ENCODE peak calls at places on chromosomes 11 and 22, in five cellular contexts. One of them, this sample, is unnamed.

GRCh38 chr11:126329644-126330200 is 25.8 kb upstream of the ST3GAL4 start:
- DNase-seq in prostate gland: no peak
- DNase-seq in effector memory CD4-positive, alpha-beta T cell: no peak
- DNase-seq in activated naive CD8-positive, alpha-beta T cell treated with anti-CD3 and anti-CD28 coated beads, Interleukin-2, amount 10 ng/mL, durations not matched to agents 7 days and 5 days: no peak
- DNase-seq in nephron progenitor cell: no peak
- DNase-seq in this sample: no peak

GRCh38 chr22:40257979-40258378 is 80.3 kb downstream of the TNRC6B start:
- DNase-seq in activated naive CD8-positive, alpha-beta T cell treated with anti-CD3 and anti-CD28 coated beads, Interleukin-2, amount 10 ng/mL, durations not matched to agents 7 days and 5 days: no peak
- DNase-seq in nephron progenitor cell: no peak
- DNase-seq in prostate gland: no peak
- DNase-seq in effector memory CD4-positive, alpha-beta T cell: no peak
- DNase-seq in this sample: no peak

GRCh38 chr22:17969732-17970131 is 54.6 kb downstream of the MICAL3 start:
- DNase-seq in nephron progenitor cell: no peak
- DNase-seq in activated naive CD8-positive, alpha-beta T cell treated with anti-CD3 and anti-CD28 coated beads, Interleukin-2, amount 10 ng/mL, durations not matched to agents 7 days and 5 days: no peak
- DNase-seq in prostate gland: no peak
- DNase-seq in effector memory CD4-positive, alpha-beta T cell: no peak
- DNase-seq in this sample: no peak

GRCh38 chr11:94602430-94603372 is 35.5 kb downstream of the PIWIL4 start:
- DNase-seq in nephron progenitor cell: no peak
- DNase-seq in activated naive CD8-positive, alpha-beta T cell treated with anti-CD3 and anti-CD28 coated beads, Interleukin-2, amount 10 ng/mL, durations not matched to agents 7 days and 5 days: no peak
- DNase-seq in prostate gland: peak; percentile 55
- DNase-seq in effector memory CD4-positive, alpha-beta T cell: no peak
- DNase-seq in this sample: no peak

GRCh38 chr11:125258626-125259025 is 94.1 kb downstream of the PKNOX2 start:
- DNase-seq in activated naive CD8-positive, alpha-beta T cell treated with anti-CD3 and anti-CD28 coated beads, Interleukin-2, amount 10 ng/mL, durations not matched to agents 7 days and 5 days: no peak
- DNase-seq in effector memory CD4-positive, alpha-beta T cell: no peak
- DNase-seq in nephron progenitor cell: no peak
- DNase-seq in prostate gland: no peak
- DNase-seq in this sample: no peak

GRCh38 chr11:118142809-118143208 is 9.8 kb downstream of the SCN4B start:
- DNase-seq in effector memory CD4-positive, alpha-beta T cell: no peak
- DNase-seq in nephron progenitor cell: no peak
- DNase-seq in prostate gland: no peak
- DNase-seq in activated naive CD8-positive, alpha-beta T cell treated with anti-CD3 and anti-CD28 coated beads, Interleukin-2, amount 10 ng/mL, durations not matched to agents 7 days and 5 days: no peak
- DNase-seq in this sample: no peak

GRCh38 chr11:64556044-64556720 is 34.8 kb upstream of the SLC22A12 start:
- DNase-seq in prostate gland: no peak
- DNase-seq in activated naive CD8-positive, alpha-beta T cell treated with anti-CD3 and anti-CD28 coated beads, Interleukin-2, amount 10 ng/mL, durations not matched to agents 7 days and 5 days: no peak
- DNase-seq in nephron progenitor cell: no peak
- DNase-seq in effector memory CD4-positive, alpha-beta T cell: no peak
- DNase-seq in this sample: no peak

GRCh38 chr11:2209370-2209801 is 37.8 kb upstream of the TH start:
- DNase-seq in nephron progenitor cell: no peak
- DNase-seq in effector memory CD4-positive, alpha-beta T cell: no peak
- DNase-seq in activated naive CD8-positive, alpha-beta T cell treated with anti-CD3 and anti-CD28 coated beads, Interleukin-2, amount 10 ng/mL, durations not matched to agents 7 days and 5 days: no peak
- DNase-seq in prostate gland: no peak
- DNase-seq in this sample: no peak

GRCh38 chr11:126584028-126584427 is 228.5 kb downstream of the ST3GAL4 start:
- DNase-seq in activated naive CD8-positive, alpha-beta T cell treated with anti-CD3 and anti-CD28 coated beads, Interleukin-2, amount 10 ng/mL, durations not matched to agents 7 days and 5 days: no peak
- DNase-seq in effector memory CD4-positive, alpha-beta T cell: no peak
- DNase-seq in nephron progenitor cell: no peak
- DNase-seq in prostate gland: no peak
- DNase-seq in this sample: no peak

GRCh38 chr11:1515082-1516060 is 28.8 kb upstream of the MOB2 start:
- DNase-seq in nephron progenitor cell: peak; percentile 95
- DNase-seq in activated naive CD8-positive, alpha-beta T cell treated with anti-CD3 and anti-CD28 coated beads, Interleukin-2, amount 10 ng/mL, durations not matched to agents 7 days and 5 days: peak; percentile 82
- DNase-seq in prostate gland: peak; percentile 72
- DNase-seq in effector memory CD4-positive, alpha-beta T cell: peak; percentile 45
- DNase-seq in this sample: peak; percentile 74

GRCh38 chr11:98736813-98737212 is 283.9 kb upstream of the CNTN5 start:
- DNase-seq in prostate gland: no peak
- DNase-seq in activated naive CD8-positive, alpha-beta T cell treated with anti-CD3 and anti-CD28 coated beads, Interleukin-2, amount 10 ng/mL, durations not matched to agents 7 days and 5 days: no peak
- DNase-seq in effector memory CD4-positive, alpha-beta T cell: no peak
- DNase-seq in nephron progenitor cell: no peak
- DNase-seq in this sample: no peak

GRCh38 chr22:19357270-19358105 is 66.0 kb upstream of the CLTCL1 start:
- DNase-seq in activated naive CD8-positive, alpha-beta T cell treated with anti-CD3 and anti-CD28 coated beads, Interleukin-2, amount 10 ng/mL, durations not matched to agents 7 days and 5 days: no peak
- DNase-seq in nephron progenitor cell: no peak
- DNase-seq in effector memory CD4-positive, alpha-beta T cell: no peak
- DNase-seq in prostate gland: no peak
- DNase-seq in this sample: no peak

GRCh38 chr11:83612891-83613766 is 327.0 kb upstream of the CCDC90B start:
- DNase-seq in prostate gland: no peak
- DNase-seq in effector memory CD4-positive, alpha-beta T cell: no peak
- DNase-seq in nephron progenitor cell: no peak
- DNase-seq in activated naive CD8-positive, alpha-beta T cell treated with anti-CD3 and anti-CD28 coated beads, Interleukin-2, amount 10 ng/mL, durations not matched to agents 7 days and 5 days: no peak
- DNase-seq in this sample: no peak

GRCh38 chr11:2752923-2753322 is 53.1 kb upstream of the KCNQ1OT1 start:
- DNase-seq in prostate gland: no peak
- DNase-seq in effector memory CD4-positive, alpha-beta T cell: no peak
- DNase-seq in activated naive CD8-positive, alpha-beta T cell treated with anti-CD3 and anti-CD28 coated beads, Interleukin-2, amount 10 ng/mL, durations not matched to agents 7 days and 5 days: peak; percentile 21
- DNase-seq in nephron progenitor cell: no peak
- DNase-seq in this sample: no peak

GRCh38 chr11:101866619-101867491 is 48.0 kb upstream of the CEP126 start:
- DNase-seq in effector memory CD4-positive, alpha-beta T cell: no peak
- DNase-seq in nephron progenitor cell: no peak
- DNase-seq in prostate gland: no peak
- DNase-seq in activated naive CD8-positive, alpha-beta T cell treated with anti-CD3 and anti-CD28 coated beads, Interleukin-2, amount 10 ng/mL, durations not matched to agents 7 days and 5 days: no peak
- DNase-seq in this sample: no peak

GRCh38 chr11:112776834-112777793 is 184.1 kb upstream of the NCAM1 start:
- DNase-seq in activated naive CD8-positive, alpha-beta T cell treated with anti-CD3 and anti-CD28 coated beads, Interleukin-2, amount 10 ng/mL, durations not matched to agents 7 days and 5 days: no peak
- DNase-seq in nephron progenitor cell: no peak
- DNase-seq in prostate gland: no peak
- DNase-seq in effector memory CD4-positive, alpha-beta T cell: no peak
- DNase-seq in this sample: peak; percentile 80

GRCh38 chr22:49450521-49450920 is 377.2 kb downstream of the BRD1 start:
- DNase-seq in activated naive CD8-positive, alpha-beta T cell treated with anti-CD3 and anti-CD28 coated beads, Interleukin-2, amount 10 ng/mL, durations not matched to agents 7 days and 5 days: no peak
- DNase-seq in effector memory CD4-positive, alpha-beta T cell: no peak
- DNase-seq in prostate gland: no peak
- DNase-seq in nephron progenitor cell: no peak
- DNase-seq in this sample: no peak

GRCh38 chr22:30413745-30414524 is 11.6 kb upstream of the MTFP1 start:
- DNase-seq in prostate gland: no peak
- DNase-seq in effector memory CD4-positive, alpha-beta T cell: no peak
- DNase-seq in nephron progenitor cell: no peak
- DNase-seq in activated naive CD8-positive, alpha-beta T cell treated with anti-CD3 and anti-CD28 coated beads, Interleukin-2, amount 10 ng/mL, durations not matched to agents 7 days and 5 days: no peak
- DNase-seq in this sample: no peak

GRCh38 chr22:35170716-35171697 is 86.3 kb upstream of the HMGXB4 start:
- DNase-seq in prostate gland: no peak
- DNase-seq in nephron progenitor cell: no peak
- DNase-seq in effector memory CD4-positive, alpha-beta T cell: no peak
- DNase-seq in activated naive CD8-positive, alpha-beta T cell treated with anti-CD3 and anti-CD28 coated beads, Interleukin-2, amount 10 ng/mL, durations not matched to agents 7 days and 5 days: no peak
- DNase-seq in this sample: no peak

GRCh38 chr11:65021003-65021402 is 6.2 kb upstream of the SNX15 start:
- DNase-seq in nephron progenitor cell: no peak
- DNase-seq in effector memory CD4-positive, alpha-beta T cell: no peak
- DNase-seq in prostate gland: no peak
- DNase-seq in activated naive CD8-positive, alpha-beta T cell treated with anti-CD3 and anti-CD28 coated beads, Interleukin-2, amount 10 ng/mL, durations not matched to agents 7 days and 5 days: no peak
- DNase-seq in this sample: no peak

GRCh38 chr11:63835156-63835540 is 3.8 kb upstream of the MARK2 start:
- DNase-seq in prostate gland: no peak
- DNase-seq in nephron progenitor cell: no peak
- DNase-seq in effector memory CD4-positive, alpha-beta T cell: no peak
- DNase-seq in activated naive CD8-positive, alpha-beta T cell treated with anti-CD3 and anti-CD28 coated beads, Interleukin-2, amount 10 ng/mL, durations not matched to agents 7 days and 5 days: no peak
- DNase-seq in this sample: no peak

GRCh38 chr11:15757299-15757698 is 599.0 kb downstream of the SOX6 start:
- DNase-seq in effector memory CD4-positive, alpha-beta T cell: no peak
- DNase-seq in prostate gland: no peak
- DNase-seq in nephron progenitor cell: no peak
- DNase-seq in activated naive CD8-positive, alpha-beta T cell treated with anti-CD3 and anti-CD28 coated beads, Interleukin-2, amount 10 ng/mL, durations not matched to agents 7 days and 5 days: no peak
- DNase-seq in this sample: no peak

GRCh38 chr11:120068114-120068573 is 69.8 kb downstream of the TRIM29 start:
- DNase-seq in nephron progenitor cell: no peak
- DNase-seq in effector memory CD4-positive, alpha-beta T cell: no peak
- DNase-seq in activated naive CD8-positive, alpha-beta T cell treated with anti-CD3 and anti-CD28 coated beads, Interleukin-2, amount 10 ng/mL, durations not matched to agents 7 days and 5 days: no peak
- DNase-seq in prostate gland: no peak
- DNase-seq in this sample: no peak

GRCh38 chr22:32527756-32528155 is 53.1 kb downstream of the FBXO7 start:
- DNase-seq in activated naive CD8-positive, alpha-beta T cell treated with anti-CD3 and anti-CD28 coated beads, Interleukin-2, amount 10 ng/mL, durations not matched to agents 7 days and 5 days: no peak
- DNase-seq in nephron progenitor cell: no peak
- DNase-seq in effector memory CD4-positive, alpha-beta T cell: no peak
- DNase-seq in prostate gland: no peak
- DNase-seq in this sample: no peak

GRCh38 chr22:17921871-17922821 is 102.2 kb downstream of the MICAL3 start:
- DNase-seq in activated naive CD8-positive, alpha-beta T cell treated with anti-CD3 and anti-CD28 coated beads, Interleukin-2, amount 10 ng/mL, durations not matched to agents 7 days and 5 days: no peak
- DNase-seq in prostate gland: peak; percentile 74
- DNase-seq in nephron progenitor cell: peak; percentile 35
- DNase-seq in effector memory CD4-positive, alpha-beta T cell: no peak
- DNase-seq in this sample: no peak

This sample was measured in mesothelial cell of epicardium.